ENCODE peak calls at places on chromosomes 2 and 18, in five cellular contexts. T is activated B cell treated with CpG ODN at 0.5 μM for 24 hours, P is AG04450, I is fibroblast of the aortic adventitia, B is suprapubic skin. N is an unnamed sample.

GRCh38 chr2:147782521-147782920 is 62.3 kb upstream of the ACVR2A start:
- DNase-seq in T (no peak), P (no peak), I (peak; percentile 51), B (no peak), N (no peak)

GRCh38 chr2:225354281-225354774 is 45.2 kb upstream of the NYAP2 start:
- DNase-seq in T (no peak), P (no peak), I (peak; percentile 5), B (no peak), N (peak; percentile 16)

GRCh38 chr18:37297106-37297505 is 268.5 kb downstream of the CELF4 start:
- DNase-seq in T (no peak), P (no peak), I (no peak), B (no peak), N (no peak)

GRCh38 chr2:217756375-217757107 is 246.3 kb downstream of the TNS1 start:
- DNase-seq in T (peak; percentile 48), P (no peak), I (peak; percentile 49), B (peak; percentile 85), N (peak; percentile 96)

GRCh38 chr2:24121469-24121868 is 1.7 kb downstream of the PFN4 start:
- DNase-seq in T (no peak), P (no peak), I (peak; percentile 50), B (no peak), N (no peak)

GRCh38 chr2:220956429-220956828 is 615.7 kb downstream of the EPHA4 start:
- DNase-seq in T (no peak), P (no peak), I (no peak), B (no peak), N (no peak)

GRCh38 chr2:212109792-212110680 is 428.6 kb downstream of the ERBB4 start:
- DNase-seq in T (no peak), P (no peak), I (no peak), B (no peak), N (no peak)

GRCh38 chr2:27647737-27648136 is 15.7 kb downstream of the SUPT7L start:
- DNase-seq in T (no peak), P (no peak), I (no peak), B (no peak), N (no peak)

GRCh38 chr18:55275042-55275897 is 312.7 kb downstream of the TCF4 start:
- DNase-seq in T (no peak), P (peak; percentile 18), I (peak; percentile 69), B (peak; percentile 80), N (no peak)
- TF ChIP-seq CTCF in T (no peak), P (peak; percentile 22), I (peak; percentile 7), B (peak; percentile 2), N (no peak)

GRCh38 chr2:47660167-47660566 is 122.8 kb upstream of the MSH6 start:
- DNase-seq in T (no peak), P (no peak), I (no peak), B (no peak), N (no peak)

GRCh38 chr2:47662547-47662946 is 120.4 kb upstream of the MSH6 start:
- DNase-seq in T (no peak), P (no peak), I (no peak), B (no peak), N (no peak)

GRCh38 chr2:47666332-47666731 is 116.6 kb upstream of the MSH6 start:
- DNase-seq in T (no peak), P (no peak), I (no peak), B (no peak), N (no peak)

GRCh38 chr2:47661310-47661709 is 121.6 kb upstream of the MSH6 start:
- DNase-seq in T (no peak), P (no peak), I (no peak), B (no peak), N (no peak)

DNA sequence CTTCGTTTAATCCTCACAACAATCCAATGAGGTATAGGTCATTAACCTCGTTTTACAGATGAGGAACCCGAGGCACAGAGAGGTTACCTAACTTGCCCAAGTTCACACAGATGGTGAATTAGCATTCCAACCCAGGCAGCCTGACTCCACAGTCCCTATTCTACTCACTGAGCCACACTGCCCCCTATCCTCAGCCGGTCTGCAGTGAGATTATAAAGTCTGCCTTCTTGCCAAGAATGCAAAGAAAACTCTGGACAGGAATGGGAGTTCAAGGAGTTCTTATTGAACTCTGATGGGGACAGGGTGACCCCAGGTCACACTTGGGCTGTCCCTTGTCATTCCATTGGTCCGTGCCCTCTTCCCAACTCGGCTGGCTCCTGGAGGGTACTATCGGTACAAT is 118.1 kb upstream of the MSH6 start:
- DNase-seq in T (no peak), P (no peak), I (no peak), B (no peak), N (no peak)
- TF ChIP-seq CTCF in T (no peak), P (no peak), I (no peak), B (no peak), N (no peak)

GRCh38 chr18:473687-474265 is 26.7 kb downstream of the COLEC12 start:
- DNase-seq in T (no peak), P (no peak), I (peak; percentile 70), B (no peak), N (no peak)

GRCh38 chr18:468841-469796 is 31.4 kb downstream of the COLEC12 start:
- DNase-seq in T (no peak), P (no peak), I (no peak), B (no peak), N (no peak)

GRCh38 chr18:470661-471501 is 29.6 kb downstream of the COLEC12 start:
- DNase-seq in T (no peak), P (no peak), I (peak; percentile 90), B (no peak), N (no peak)

GRCh38 chr18:474416-474815 is 26.1 kb downstream of the COLEC12 start:
- DNase-seq in T (no peak), P (no peak), I (peak; percentile 93), B (no peak), N (no peak)

GRCh38 chr18:471701-472100 is 28.8 kb downstream of the COLEC12 start:
- DNase-seq in T (no peak), P (no peak), I (peak; percentile 27), B (no peak), N (no peak)
- TF ChIP-seq CTCF in T (no peak), P (no peak), I (no peak), B (no peak), N (no peak)

DNA sequence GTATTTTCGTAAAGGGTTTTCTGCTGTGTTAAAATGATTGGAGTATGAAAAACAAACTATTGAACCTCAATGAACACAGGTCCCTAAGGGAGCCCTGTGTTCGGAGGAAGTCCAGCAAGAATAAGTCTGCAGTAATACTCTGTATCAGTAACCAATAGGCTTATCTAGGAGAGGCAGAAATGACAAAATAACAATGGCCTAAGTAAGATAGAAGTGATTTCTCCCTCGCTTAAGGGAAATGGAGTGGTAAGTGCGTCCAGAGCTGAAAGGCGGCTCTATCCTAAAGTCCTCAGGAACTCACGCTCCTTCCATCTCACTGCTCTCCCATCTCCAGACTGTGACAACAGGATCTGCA is 29.3 kb upstream of the MFSD6 start:
- DNase-seq in T (no peak), P (no peak), I (no peak), B (no peak), N (no peak)
- TF ChIP-seq CTCF in T (no peak), P (no peak), I (no peak), B (no peak), N (no peak)

GRCh38 chr18:40932862-40933261 is 1022.2 kb upstream of the PIK3C3 start:
- DNase-seq in T (no peak), P (no peak), I (no peak), B (no peak), N (no peak)

GRCh38 chr18:40937386-40937785 is 1017.6 kb upstream of the PIK3C3 start:
- DNase-seq in T (no peak), P (no peak), I (no peak), B (no peak), N (no peak)

GRCh38 chr18:40938615-40939014 is 1016.4 kb upstream of the PIK3C3 start:
- DNase-seq in T (no peak), P (no peak), I (no peak), B (no peak), N (no peak)

GRCh38 chr18:40939636-40940035 is 1015.4 kb upstream of the PIK3C3 start:
- DNase-seq in T (no peak), P (no peak), I (no peak), B (no peak), N (no peak)

DNA sequence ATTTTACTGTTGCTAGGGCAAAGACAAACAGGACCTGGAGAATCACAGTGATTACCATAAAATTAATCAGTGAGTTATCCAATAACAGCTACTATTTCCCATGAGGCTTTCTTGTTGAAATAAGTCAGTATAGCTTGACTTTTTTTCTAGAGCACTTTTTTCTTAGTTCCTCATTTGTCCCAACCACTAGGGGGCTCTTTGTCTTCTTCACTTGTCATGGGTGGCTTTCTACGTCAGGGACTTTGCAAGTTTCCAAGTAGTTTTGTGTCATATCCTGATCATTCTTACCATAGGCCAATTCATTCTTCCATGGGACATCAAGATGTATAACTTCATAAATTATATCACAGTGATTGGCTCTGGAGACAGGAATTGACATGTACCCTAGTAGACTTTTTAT is 1019.6 kb upstream of the PIK3C3 start:
- DNase-seq in T (no peak), P (no peak), I (no peak), B (no peak), N (no peak)
- TF ChIP-seq CTCF in T (no peak), P (peak; percentile 45), I (peak; percentile 19), B (no peak), N (peak; percentile 63)

DNA sequence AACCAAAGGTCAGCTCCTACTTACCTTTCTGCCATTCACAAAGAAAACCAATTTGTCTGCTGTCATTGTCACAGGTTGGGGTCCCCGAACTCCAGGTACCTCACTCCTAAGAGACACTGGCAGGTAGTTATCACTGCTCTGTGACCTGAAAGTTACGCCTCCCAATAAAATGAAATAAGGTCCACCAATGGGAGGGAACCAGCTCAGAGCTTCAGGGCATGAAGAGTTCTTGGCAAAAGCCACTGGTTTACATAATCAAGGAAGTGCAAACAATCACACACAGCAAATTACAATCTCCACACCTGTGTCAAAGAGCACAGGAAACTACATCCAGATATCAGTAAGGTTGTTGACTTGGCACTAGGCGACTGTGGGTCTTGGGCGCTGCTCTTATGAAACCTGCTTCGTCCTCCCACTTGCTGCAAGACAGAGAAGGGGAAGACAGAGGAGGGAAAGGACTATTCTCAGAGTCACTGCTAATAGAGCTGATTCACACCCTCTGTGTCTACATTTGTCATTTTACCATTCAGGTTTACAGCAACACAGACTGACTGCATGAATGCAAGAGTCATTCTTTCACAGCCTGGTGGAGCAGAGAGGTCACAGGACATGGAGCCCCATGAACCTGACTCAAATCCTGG is at the start of gene XDH:
- DNase-seq in T (no peak), P (no peak), I (no peak), B (no peak), N (no peak)
- TF ChIP-seq CTCF in T (no peak), P (no peak), I (no peak), B (no peak), N (no peak)

DNA sequence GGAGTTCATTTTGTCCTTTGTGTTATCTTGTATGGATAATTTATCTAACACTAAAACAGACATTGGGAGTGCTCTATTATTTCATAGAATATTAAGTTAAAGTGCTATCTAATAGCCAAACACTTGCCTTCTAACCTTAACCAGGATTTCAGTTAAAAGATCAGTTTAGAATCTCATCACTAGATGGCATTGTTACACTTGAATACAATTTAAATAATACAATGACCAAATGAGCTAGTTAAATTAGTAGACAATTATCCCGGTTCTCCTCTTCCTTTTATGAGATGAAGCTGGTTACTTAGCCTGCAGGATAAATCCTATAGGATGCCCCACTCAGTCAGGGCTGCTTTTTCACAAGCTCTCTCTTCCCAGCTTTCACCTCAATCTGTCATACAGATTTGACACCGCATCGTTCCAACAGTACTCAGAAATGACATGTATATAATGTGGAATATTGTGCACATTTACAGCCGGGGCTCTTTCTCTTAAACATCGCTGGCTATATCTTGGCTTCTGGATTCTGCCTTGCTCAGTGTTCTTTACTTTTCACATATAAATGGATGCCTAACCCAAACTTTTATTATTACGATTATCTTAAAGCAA is 678.8 kb downstream of the KCNJ3 start:
- DNase-seq in T (no peak), P (no peak), I (peak; percentile 51), B (no peak), N (no peak)
- TF ChIP-seq CTCF in T (no peak), P (peak; percentile 33), I (no peak), B (no peak), N (peak; percentile 74)